ENCODE peak calls at places on chromosomes 11 and 22, in eight cellular contexts. One of them, this sample, is unnamed.

GRCh38 chr11:13119928-13120520 is 110.9 kb downstream of the RASSF10 start:
- DNase-seq in adrenal gland: no peak
- DNase-seq in NCI-H1105 treated with DMSO at 0.1 percent for 48 hours: no peak
- DNase-seq in A549: no peak
- DNase-seq in stimulated activated CD4-positive, alpha-beta T cell treated with anti-CD3 and anti-CD28 coated beads, Interleukin-1b, Interleukin-23, amount 100 ng/mL, for 24 hours: no peak
- DNase-seq in Caki2: peak
- DNase-seq in dermis microvascular lymphatic vessel endothelial cell: no peak
- DNase-seq in NCI-H1694: peak
- DNase-seq in this sample: no peak

GRCh38 chr11:11661356-11662040 is 39.7 kb upstream of the GALNT18 start:
- DNase-seq in adrenal gland: no peak
- DNase-seq in NCI-H1105 treated with DMSO at 0.1 percent for 48 hours: no peak
- DNase-seq in A549: no peak
- DNase-seq in stimulated activated CD4-positive, alpha-beta T cell treated with anti-CD3 and anti-CD28 coated beads, Interleukin-1b, Interleukin-23, amount 100 ng/mL, for 24 hours: no peak
- DNase-seq in Caki2: no peak
- DNase-seq in dermis microvascular lymphatic vessel endothelial cell: no peak
- DNase-seq in NCI-H1694: peak
- DNase-seq in this sample: no peak

GRCh38 chr11:82864268-82864667 is 36.0 kb downstream of the PRCP start:
- DNase-seq in adrenal gland: peak
- DNase-seq in NCI-H1105 treated with DMSO at 0.1 percent for 48 hours: peak
- DNase-seq in A549: peak
- DNase-seq in stimulated activated CD4-positive, alpha-beta T cell treated with anti-CD3 and anti-CD28 coated beads, Interleukin-1b, Interleukin-23, amount 100 ng/mL, for 24 hours: no peak
- DNase-seq in Caki2: peak
- DNase-seq in dermis microvascular lymphatic vessel endothelial cell: no peak
- DNase-seq in NCI-H1694: peak
- DNase-seq in this sample: peak

GRCh38 chr11:62025429-62026105 is 58.1 kb upstream of the FTH1 start:
- DNase-seq in adrenal gland: peak
- DNase-seq in NCI-H1105 treated with DMSO at 0.1 percent for 48 hours: no peak
- DNase-seq in A549: peak
- DNase-seq in stimulated activated CD4-positive, alpha-beta T cell treated with anti-CD3 and anti-CD28 coated beads, Interleukin-1b, Interleukin-23, amount 100 ng/mL, for 24 hours: peak
- DNase-seq in Caki2: peak
- DNase-seq in dermis microvascular lymphatic vessel endothelial cell: peak
- DNase-seq in NCI-H1694: no peak
- DNase-seq in this sample: peak

GRCh38 chr22:32204856-32205722 is at the start of gene RFPL2:
- DNase-seq in adrenal gland: no peak
- DNase-seq in NCI-H1105 treated with DMSO at 0.1 percent for 48 hours: peak
- DNase-seq in A549: peak
- DNase-seq in stimulated activated CD4-positive, alpha-beta T cell treated with anti-CD3 and anti-CD28 coated beads, Interleukin-1b, Interleukin-23, amount 100 ng/mL, for 24 hours: no peak
- DNase-seq in Caki2: peak
- DNase-seq in dermis microvascular lymphatic vessel endothelial cell: no peak
- DNase-seq in NCI-H1694: peak
- DNase-seq in this sample: peak

GRCh38 chr11:118145285-118146227 is 7.1 kb downstream of the SCN4B start:
- DNase-seq in adrenal gland: peak
- DNase-seq in NCI-H1105 treated with DMSO at 0.1 percent for 48 hours: peak
- DNase-seq in A549: peak
- DNase-seq in stimulated activated CD4-positive, alpha-beta T cell treated with anti-CD3 and anti-CD28 coated beads, Interleukin-1b, Interleukin-23, amount 100 ng/mL, for 24 hours: peak
- DNase-seq in Caki2: peak
- DNase-seq in dermis microvascular lymphatic vessel endothelial cell: peak
- DNase-seq in NCI-H1694: peak
- DNase-seq in this sample: peak

GRCh38 chr11:23704183-23704582 is 792.7 kb upstream of the LUZP2 start:
- DNase-seq in adrenal gland: no peak
- DNase-seq in NCI-H1105 treated with DMSO at 0.1 percent for 48 hours: no peak
- DNase-seq in A549: no peak
- DNase-seq in stimulated activated CD4-positive, alpha-beta T cell treated with anti-CD3 and anti-CD28 coated beads, Interleukin-1b, Interleukin-23, amount 100 ng/mL, for 24 hours: no peak
- DNase-seq in Caki2: no peak
- DNase-seq in dermis microvascular lymphatic vessel endothelial cell: no peak
- DNase-seq in NCI-H1694: no peak
- DNase-seq in this sample: no peak

GRCh38 chr11:108743851-108744250 is 79.0 kb downstream of the DDX10 start:
- DNase-seq in adrenal gland: no peak
- DNase-seq in NCI-H1105 treated with DMSO at 0.1 percent for 48 hours: no peak
- DNase-seq in A549: no peak
- DNase-seq in stimulated activated CD4-positive, alpha-beta T cell treated with anti-CD3 and anti-CD28 coated beads, Interleukin-1b, Interleukin-23, amount 100 ng/mL, for 24 hours: no peak
- DNase-seq in Caki2: no peak
- DNase-seq in dermis microvascular lymphatic vessel endothelial cell: no peak
- DNase-seq in NCI-H1694: no peak
- DNase-seq in this sample: no peak

GRCh38 chr11:132036751-132037466 is 666.5 kb downstream of the NTM start:
- DNase-seq in adrenal gland: no peak
- DNase-seq in NCI-H1105 treated with DMSO at 0.1 percent for 48 hours: no peak
- DNase-seq in A549: no peak
- DNase-seq in stimulated activated CD4-positive, alpha-beta T cell treated with anti-CD3 and anti-CD28 coated beads, Interleukin-1b, Interleukin-23, amount 100 ng/mL, for 24 hours: no peak
- DNase-seq in Caki2: no peak
- DNase-seq in dermis microvascular lymphatic vessel endothelial cell: no peak
- DNase-seq in NCI-H1694: no peak
- DNase-seq in this sample: no peak

GRCh38 chr11:14852571-14853177 is 39.4 kb downstream of the CYP2R1 start:
- DNase-seq in adrenal gland: no peak
- DNase-seq in NCI-H1105 treated with DMSO at 0.1 percent for 48 hours: no peak
- DNase-seq in A549: no peak
- DNase-seq in stimulated activated CD4-positive, alpha-beta T cell treated with anti-CD3 and anti-CD28 coated beads, Interleukin-1b, Interleukin-23, amount 100 ng/mL, for 24 hours: no peak
- DNase-seq in Caki2: no peak
- DNase-seq in dermis microvascular lymphatic vessel endothelial cell: no peak
- DNase-seq in NCI-H1694: no peak
- DNase-seq in this sample: no peak

GRCh38 chr22:22666307-22667091 is 22.1 kb downstream of the GGTLC2 start:
- DNase-seq in adrenal gland: peak
- DNase-seq in NCI-H1105 treated with DMSO at 0.1 percent for 48 hours: no peak
- DNase-seq in A549: peak
- DNase-seq in stimulated activated CD4-positive, alpha-beta T cell treated with anti-CD3 and anti-CD28 coated beads, Interleukin-1b, Interleukin-23, amount 100 ng/mL, for 24 hours: no peak
- DNase-seq in Caki2: peak
- DNase-seq in dermis microvascular lymphatic vessel endothelial cell: no peak
- DNase-seq in NCI-H1694: no peak
- DNase-seq in this sample: peak

GRCh38 chr22:43392385-43392989 is 19.3 kb upstream of the MPPED1 start:
- DNase-seq in adrenal gland: no peak
- DNase-seq in NCI-H1105 treated with DMSO at 0.1 percent for 48 hours: no peak
- DNase-seq in A549: no peak
- DNase-seq in stimulated activated CD4-positive, alpha-beta T cell treated with anti-CD3 and anti-CD28 coated beads, Interleukin-1b, Interleukin-23, amount 100 ng/mL, for 24 hours: no peak
- DNase-seq in Caki2: no peak
- DNase-seq in dermis microvascular lymphatic vessel endothelial cell: no peak
- DNase-seq in NCI-H1694: no peak
- DNase-seq in this sample: no peak

GRCh38 chr11:48150213-48150612 is 66.4 kb upstream of the OR4B1 start:
- DNase-seq in adrenal gland: no peak
- DNase-seq in NCI-H1105 treated with DMSO at 0.1 percent for 48 hours: no peak
- DNase-seq in A549: no peak
- DNase-seq in stimulated activated CD4-positive, alpha-beta T cell treated with anti-CD3 and anti-CD28 coated beads, Interleukin-1b, Interleukin-23, amount 100 ng/mL, for 24 hours: no peak
- DNase-seq in Caki2: no peak
- DNase-seq in dermis microvascular lymphatic vessel endothelial cell: peak
- DNase-seq in NCI-H1694: peak
- DNase-seq in this sample: no peak

GRCh38 chr22:30202531-30203006 is 44.0 kb downstream of the LIF start:
- DNase-seq in adrenal gland: peak
- DNase-seq in NCI-H1105 treated with DMSO at 0.1 percent for 48 hours: no peak
- DNase-seq in A549: no peak
- DNase-seq in stimulated activated CD4-positive, alpha-beta T cell treated with anti-CD3 and anti-CD28 coated beads, Interleukin-1b, Interleukin-23, amount 100 ng/mL, for 24 hours: no peak
- DNase-seq in Caki2: no peak
- DNase-seq in dermis microvascular lymphatic vessel endothelial cell: no peak
- DNase-seq in NCI-H1694: no peak
- DNase-seq in this sample: peak

GRCh38 chr22:46665751-46666280 is 45.6 kb downstream of the GRAMD4 start:
- DNase-seq in adrenal gland: no peak
- DNase-seq in NCI-H1105 treated with DMSO at 0.1 percent for 48 hours: no peak
- DNase-seq in A549: no peak
- DNase-seq in stimulated activated CD4-positive, alpha-beta T cell treated with anti-CD3 and anti-CD28 coated beads, Interleukin-1b, Interleukin-23, amount 100 ng/mL, for 24 hours: no peak
- DNase-seq in Caki2: no peak
- DNase-seq in dermis microvascular lymphatic vessel endothelial cell: no peak
- DNase-seq in NCI-H1694: no peak
- DNase-seq in this sample: no peak

GRCh38 chr22:30416403-30416802 is 9.2 kb upstream of the MTFP1 start:
- DNase-seq in adrenal gland: no peak
- DNase-seq in NCI-H1105 treated with DMSO at 0.1 percent for 48 hours: no peak
- DNase-seq in A549: no peak
- DNase-seq in stimulated activated CD4-positive, alpha-beta T cell treated with anti-CD3 and anti-CD28 coated beads, Interleukin-1b, Interleukin-23, amount 100 ng/mL, for 24 hours: no peak
- DNase-seq in Caki2: no peak
- DNase-seq in dermis microvascular lymphatic vessel endothelial cell: no peak
- DNase-seq in NCI-H1694: no peak
- DNase-seq in this sample: no peak

GRCh38 chr22:37254206-37254866 is 10.3 kb upstream of the RAC2 start:
- DNase-seq in adrenal gland: no peak
- DNase-seq in NCI-H1105 treated with DMSO at 0.1 percent for 48 hours: no peak
- DNase-seq in A549: no peak
- DNase-seq in stimulated activated CD4-positive, alpha-beta T cell treated with anti-CD3 and anti-CD28 coated beads, Interleukin-1b, Interleukin-23, amount 100 ng/mL, for 24 hours: no peak
- DNase-seq in Caki2: peak
- DNase-seq in dermis microvascular lymphatic vessel endothelial cell: no peak
- DNase-seq in NCI-H1694: no peak
- DNase-seq in this sample: no peak

GRCh38 chr11:68468217-68468828 is 7.8 kb downstream of the PPP6R3 start:
- DNase-seq in adrenal gland: no peak
- DNase-seq in NCI-H1105 treated with DMSO at 0.1 percent for 48 hours: no peak
- DNase-seq in A549: no peak
- DNase-seq in stimulated activated CD4-positive, alpha-beta T cell treated with anti-CD3 and anti-CD28 coated beads, Interleukin-1b, Interleukin-23, amount 100 ng/mL, for 24 hours: no peak
- DNase-seq in Caki2: no peak
- DNase-seq in dermis microvascular lymphatic vessel endothelial cell: no peak
- DNase-seq in NCI-H1694: no peak
- DNase-seq in this sample: no peak

GRCh38 chr11:71176812-71177211 is 75.6 kb downstream of the SHANK2 start:
- DNase-seq in adrenal gland: no peak
- DNase-seq in NCI-H1105 treated with DMSO at 0.1 percent for 48 hours: peak
- DNase-seq in A549: no peak
- DNase-seq in stimulated activated CD4-positive, alpha-beta T cell treated with anti-CD3 and anti-CD28 coated beads, Interleukin-1b, Interleukin-23, amount 100 ng/mL, for 24 hours: no peak
- DNase-seq in Caki2: no peak
- DNase-seq in dermis microvascular lymphatic vessel endothelial cell: no peak
- DNase-seq in NCI-H1694: no peak
- DNase-seq in this sample: no peak

GRCh38 chr11:65637794-65638317 is at the start of gene SIPA1:
- DNase-seq in adrenal gland: peak
- DNase-seq in NCI-H1105 treated with DMSO at 0.1 percent for 48 hours: peak
- DNase-seq in A549: peak
- DNase-seq in stimulated activated CD4-positive, alpha-beta T cell treated with anti-CD3 and anti-CD28 coated beads, Interleukin-1b, Interleukin-23, amount 100 ng/mL, for 24 hours: peak
- DNase-seq in Caki2: peak
- DNase-seq in dermis microvascular lymphatic vessel endothelial cell: peak
- DNase-seq in NCI-H1694: no peak
- DNase-seq in this sample: peak

GRCh38 chr22:37377927-37378326 is 49.4 kb downstream of the ELFN2 start:
- DNase-seq in adrenal gland: no peak
- DNase-seq in NCI-H1105 treated with DMSO at 0.1 percent for 48 hours: no peak
- DNase-seq in A549: no peak
- DNase-seq in stimulated activated CD4-positive, alpha-beta T cell treated with anti-CD3 and anti-CD28 coated beads, Interleukin-1b, Interleukin-23, amount 100 ng/mL, for 24 hours: no peak
- DNase-seq in Caki2: no peak
- DNase-seq in dermis microvascular lymphatic vessel endothelial cell: no peak
- DNase-seq in NCI-H1694: no peak
- DNase-seq in this sample: no peak

GRCh38 chr11:95599959-95600586 is 189.5 kb downstream of the FAM76B start:
- DNase-seq in adrenal gland: no peak
- DNase-seq in NCI-H1105 treated with DMSO at 0.1 percent for 48 hours: no peak
- DNase-seq in A549: no peak
- DNase-seq in stimulated activated CD4-positive, alpha-beta T cell treated with anti-CD3 and anti-CD28 coated beads, Interleukin-1b, Interleukin-23, amount 100 ng/mL, for 24 hours: no peak
- DNase-seq in Caki2: no peak
- DNase-seq in dermis microvascular lymphatic vessel endothelial cell: no peak
- DNase-seq in NCI-H1694: no peak
- DNase-seq in this sample: no peak

GRCh38 chr11:121366970-121367369 is 74.4 kb downstream of the SC5D start:
- DNase-seq in adrenal gland: no peak
- DNase-seq in NCI-H1105 treated with DMSO at 0.1 percent for 48 hours: peak
- DNase-seq in A549: no peak
- DNase-seq in stimulated activated CD4-positive, alpha-beta T cell treated with anti-CD3 and anti-CD28 coated beads, Interleukin-1b, Interleukin-23, amount 100 ng/mL, for 24 hours: no peak
- DNase-seq in Caki2: no peak
- DNase-seq in dermis microvascular lymphatic vessel endothelial cell: no peak
- DNase-seq in NCI-H1694: peak
- DNase-seq in this sample: no peak

GRCh38 chr22:31296258-31296657 is 4.0 kb upstream of the PIK3IP1 start:
- DNase-seq in adrenal gland: no peak
- DNase-seq in NCI-H1105 treated with DMSO at 0.1 percent for 48 hours: no peak
- DNase-seq in A549: no peak
- DNase-seq in stimulated activated CD4-positive, alpha-beta T cell treated with anti-CD3 and anti-CD28 coated beads, Interleukin-1b, Interleukin-23, amount 100 ng/mL, for 24 hours: no peak
- DNase-seq in Caki2: no peak
- DNase-seq in dermis microvascular lymphatic vessel endothelial cell: no peak
- DNase-seq in NCI-H1694: no peak
- DNase-seq in this sample: no peak

GRCh38 chr22:38871360-38872171 is 450 bp downstream of the CBX6 start:
- DNase-seq in adrenal gland: peak
- DNase-seq in NCI-H1105 treated with DMSO at 0.1 percent for 48 hours: no peak
- DNase-seq in A549: no peak
- DNase-seq in stimulated activated CD4-positive, alpha-beta T cell treated with anti-CD3 and anti-CD28 coated beads, Interleukin-1b, Interleukin-23, amount 100 ng/mL, for 24 hours: no peak
- DNase-seq in Caki2: peak
- DNase-seq in dermis microvascular lymphatic vessel endothelial cell: no peak
- DNase-seq in NCI-H1694: no peak
- DNase-seq in this sample: peak

GRCh38 chr22:23270212-23270733 is 90.0 kb downstream of the BCR start:
- DNase-seq in adrenal gland: no peak
- DNase-seq in NCI-H1105 treated with DMSO at 0.1 percent for 48 hours: peak
- DNase-seq in A549: no peak
- DNase-seq in stimulated activated CD4-positive, alpha-beta T cell treated with anti-CD3 and anti-CD28 coated beads, Interleukin-1b, Interleukin-23, amount 100 ng/mL, for 24 hours: no peak
- DNase-seq in Caki2: no peak
- DNase-seq in dermis microvascular lymphatic vessel endothelial cell: no peak
- DNase-seq in NCI-H1694: no peak
- DNase-seq in this sample: no peak

GRCh38 chr11:326842-327580 is 6.4 kb upstream of the IFITM3 start:
- DNase-seq in adrenal gland: peak
- DNase-seq in NCI-H1105 treated with DMSO at 0.1 percent for 48 hours: no peak
- DNase-seq in A549: no peak
- DNase-seq in stimulated activated CD4-positive, alpha-beta T cell treated with anti-CD3 and anti-CD28 coated beads, Interleukin-1b, Interleukin-23, amount 100 ng/mL, for 24 hours: no peak
- DNase-seq in Caki2: no peak
- DNase-seq in dermis microvascular lymphatic vessel endothelial cell: peak
- DNase-seq in NCI-H1694: no peak
- DNase-seq in this sample: peak

GRCh38 chr11:30487200-30487898 is 98.8 kb downstream of the MPPED2 start:
- DNase-seq in adrenal gland: peak
- DNase-seq in NCI-H1105 treated with DMSO at 0.1 percent for 48 hours: no peak
- DNase-seq in A549: no peak
- DNase-seq in stimulated activated CD4-positive, alpha-beta T cell treated with anti-CD3 and anti-CD28 coated beads, Interleukin-1b, Interleukin-23, amount 100 ng/mL, for 24 hours: no peak
- DNase-seq in Caki2: no peak
- DNase-seq in dermis microvascular lymphatic vessel endothelial cell: no peak
- DNase-seq in NCI-H1694: no peak
- DNase-seq in this sample: no peak

GRCh38 chr11:126280595-126280994 is 2.3 kb upstream of the TIRAP start:
- DNase-seq in adrenal gland: peak
- DNase-seq in NCI-H1105 treated with DMSO at 0.1 percent for 48 hours: no peak
- DNase-seq in A549: no peak
- DNase-seq in stimulated activated CD4-positive, alpha-beta T cell treated with anti-CD3 and anti-CD28 coated beads, Interleukin-1b, Interleukin-23, amount 100 ng/mL, for 24 hours: no peak
- DNase-seq in Caki2: no peak
- DNase-seq in dermis microvascular lymphatic vessel endothelial cell: no peak
- DNase-seq in NCI-H1694: no peak
- DNase-seq in this sample: no peak

GRCh38 chr11:47071871-47072270 is 104.8 kb downstream of the ARFGAP2 start:
- DNase-seq in adrenal gland: no peak
- DNase-seq in NCI-H1105 treated with DMSO at 0.1 percent for 48 hours: no peak
- DNase-seq in A549: no peak
- DNase-seq in stimulated activated CD4-positive, alpha-beta T cell treated with anti-CD3 and anti-CD28 coated beads, Interleukin-1b, Interleukin-23, amount 100 ng/mL, for 24 hours: no peak
- DNase-seq in Caki2: no peak
- DNase-seq in dermis microvascular lymphatic vessel endothelial cell: no peak
- DNase-seq in NCI-H1694: no peak
- DNase-seq in this sample: peak